ENCODE peak calls at places on chromosomes 3 and 15, in eight cellular contexts. M is anterior cingulate cortex, S is smooth muscle cell of the brain vasculature, Y is left colon, L is brain microvascular endothelial cell, K is HFFc6, R is A549, F is occipital lobe. W is an unnamed sample.

GRCh38 chr3:184085389-184085852 is 11.4 kb upstream of the HTR3E start:
- DNase-seq in M (no peak), S (no peak), Y (no peak), L (no peak), K (peak), R (no peak), F (no peak), W (peak)

GRCh38 chr15:44034334-44034733 is 160.7 kb downstream of the FRMD5 start:
- DNase-seq in M (no peak), S (no peak), Y (no peak), L (no peak), K (no peak), R (no peak), F (no peak), W (no peak)

GRCh38 chr3:174243194-174243593 is 615.9 kb upstream of the NAALADL2 start:
- DNase-seq in M (no peak), S (no peak), Y (no peak), L (peak), K (no peak), R (no peak), F (no peak), W (no peak)

GRCh38 chr15:92655178-92655995 is at the start of gene FAM174B:
- DNase-seq in M (peak), S (no peak), Y (peak), L (no peak), K (no peak), R (peak), F (peak), W (no peak)

GRCh38 chr15:70375006-70375409 is 277.3 kb upstream of the TLE3 start:
- DNase-seq in M (no peak), S (no peak), Y (no peak), L (no peak), K (peak), R (peak), F (no peak), W (no peak)

GRCh38 chr15:41001524-41001923 is 48.3 kb downstream of the CHAC1 start:
- DNase-seq in M (no peak), S (no peak), Y (peak), L (no peak), K (no peak), R (no peak), F (no peak), W (no peak)

GRCh38 chr3:85342915-85343314 is 384.1 kb downstream of the CADM2 start:
- DNase-seq in M (no peak), S (no peak), Y (no peak), L (peak), K (no peak), R (peak), F (peak), W (no peak)

GRCh38 chr3:151182349-151183079 is 20.5 kb downstream of the GPR171 start:
- DNase-seq in M (no peak), S (no peak), Y (no peak), L (no peak), K (no peak), R (no peak), F (no peak), W (no peak)

GRCh38 chr3:125602752-125603649 is 7.7 kb upstream of the OSBPL11 start:
- DNase-seq in M (no peak), S (no peak), Y (no peak), L (peak), K (no peak), R (no peak), F (peak), W (peak)

GRCh38 chr3:53102601-53103147 is 27.6 kb downstream of the RFT1 start:
- DNase-seq in M (no peak), S (no peak), Y (peak), L (no peak), K (no peak), R (no peak), F (no peak), W (no peak)

GRCh38 chr3:180594631-180595348 is 7.2 kb upstream of the TTC14 start:
- DNase-seq in M (no peak), S (no peak), Y (no peak), L (no peak), K (peak), R (peak), F (no peak), W (peak)

GRCh38 chr3:41705893-41706292 is 256.0 kb downstream of the ULK4 start:
- DNase-seq in M (no peak), S (no peak), Y (no peak), L (no peak), K (no peak), R (no peak), F (no peak), W (no peak)

GRCh38 chr3:67030785-67031740 is 33.0 kb downstream of the KBTBD8 start:
- DNase-seq in M (no peak), S (no peak), Y (no peak), L (no peak), K (no peak), R (no peak), F (no peak), W (no peak)

GRCh38 chr3:38655708-38656300 is 6.3 kb upstream of the SCN5A start:
- DNase-seq in M (no peak), S (no peak), Y (no peak), L (peak), K (peak), R (no peak), F (no peak), W (no peak)

GRCh38 chr15:40244961-40245523 is 6.2 kb downstream of the PAK6 start:
- DNase-seq in M (no peak), S (no peak), Y (no peak), L (no peak), K (no peak), R (no peak), F (no peak), W (no peak)

GRCh38 chr3:18862077-18862476 is 286.2 kb upstream of the KCNH8 start:
- DNase-seq in M (no peak), S (no peak), Y (no peak), L (no peak), K (no peak), R (no peak), F (no peak), W (no peak)

GRCh38 chr15:76181705-76182107 is 121.9 kb downstream of the TMEM266 start:
- DNase-seq in M (no peak), S (no peak), Y (no peak), L (no peak), K (no peak), R (no peak), F (no peak), W (no peak)

GRCh38 chr3:157027861-157028745 is 131.8 kb downstream of the CCNL1 start:
- DNase-seq in M (no peak), S (no peak), Y (no peak), L (no peak), K (no peak), R (no peak), F (no peak), W (peak)